ENCODE peak calls at places on chromosomes 5 and 9, in five cellular contexts. Q, H, C, U and E are unnamed samples.
A peak's percentile ranks its signal among the peaks of the same experiment; 100 is the strongest.

GRCh38 chr9:132857031-132857430 is 21.1 kb downstream of the AK8 start:
- DNase-seq in Q (no peak), H (peak; percentile 39), C (peak; percentile 51), U (no peak), E (peak; percentile 60)

GRCh38 chr5:145237843-145238242 is 597.3 kb downstream of the PRELID2 start:
- DNase-seq in Q (no peak), H (peak; percentile 8), C (peak; percentile 37), U (peak; percentile 90), E (peak; percentile 34)

GRCh38 chr9:124392855-124393460 is 22.3 kb downstream of the PSMB7 start:
- DNase-seq in Q (no peak), H (peak; percentile 95), C (peak; percentile 60), U (peak; percentile 89), E (peak; percentile 61)

GRCh38 chr9:135075234-135076142 is 12.0 kb upstream of the OLFM1 start:
- DNase-seq in Q (no peak), H (no peak), C (peak; percentile 64), U (peak; percentile 94), E (peak; percentile 92)

GRCh38 chr5:68593211-68593701 is 377.7 kb downstream of the PIK3R1 start:
- DNase-seq in Q (no peak), H (no peak), C (peak; percentile 20), U (no peak), E (no peak)

GRCh38 chr5:15821506-15821905 is 321.5 kb downstream of the FBXL7 start:
- DNase-seq in Q (no peak), H (peak; percentile 64), C (no peak), U (no peak), E (no peak)

GRCh38 chr9:70058569-70059161 is 15.0 kb downstream of the MAMDC2 start:
- DNase-seq in Q (no peak), H (no peak), C (no peak), U (no peak), E (no peak)

GRCh38 chr5:147675168-147675567 is 107.4 kb downstream of the JAKMIP2 start:
- DNase-seq in Q (no peak), H (no peak), C (no peak), U (peak; percentile 41), E (no peak)

GRCh38 chr9:35714579-35715252 is 17.3 kb downstream of the TLN1 start:
- DNase-seq in Q (no peak), H (no peak), C (no peak), U (no peak), E (peak; percentile 35)

GRCh38 chr9:82404484-82405280 is 416.1 kb downstream of the SPATA31D1 start:
- DNase-seq in Q (no peak), H (peak; percentile 74), C (no peak), U (peak; percentile 9), E (no peak)

GRCh38 chr9:30774326-30774725 is 1610.1 kb upstream of the ACO1 start:
- DNase-seq in Q (no peak), H (no peak), C (no peak), U (peak; percentile 4), E (peak; percentile 51)

GRCh38 chr9:134461436-134461982 is 135.3 kb downstream of the RXRA start:
- DNase-seq in Q (no peak), H (no peak), C (no peak), U (no peak), E (no peak)

GRCh38 chr9:97617939-97618416 is 15.2 kb downstream of the TSTD2 start:
- DNase-seq in Q (no peak), H (no peak), C (no peak), U (no peak), E (no peak)

GRCh38 chr5:66443462-66444130 is 152.6 kb upstream of the MAST4 start:
- DNase-seq in Q (no peak), H (peak; percentile 30), C (peak; percentile 40), U (no peak), E (no peak)

GRCh38 chr5:66440202-66440680 is 156.0 kb upstream of the MAST4 start:
- DNase-seq in Q (no peak), H (peak; percentile 92), C (peak; percentile 29), U (peak; percentile 22), E (no peak)

GRCh38 chr5:66442951-66443445 is 153.2 kb upstream of the MAST4 start:
- DNase-seq in Q (no peak), H (peak; percentile 84), C (peak; percentile 92), U (no peak), E (no peak)
- H3K4me3 ChIP-seq in Q (no peak overlapping the region), H (no peak overlapping the region), C (no peak overlapping the region), U (no peak overlapping the region), E (no peak overlapping the region)

GRCh38 chr5:73422164-73422563 is 26.4 kb downstream of the FOXD1 start:
- DNase-seq in Q (no peak), H (no peak), C (no peak), U (no peak), E (peak; percentile 48)

GRCh38 chr5:73424489-73425102 is 24.0 kb downstream of the FOXD1 start:
- DNase-seq in Q (no peak), H (peak; percentile 72), C (no peak), U (no peak), E (no peak)

GRCh38 chr5:73431204-73431851 is 17.2 kb downstream of the FOXD1 start:
- DNase-seq in Q (no peak), H (no peak), C (no peak), U (no peak), E (no peak)

GRCh38 chr5:73426034-73426433 is 22.5 kb downstream of the FOXD1 start:
- DNase-seq in Q (no peak), H (no peak), C (no peak), U (no peak), E (no peak)
- H3K27me3 ChIP-seq in Q (no peaks in the 10 kb centered on the region), H (no peaks in the 10 kb centered on the region), C (peaks cover 26% of the 10 kb centered on the region), U (peaks cover 17% of the 10 kb centered on the region), E (peaks cover 17% of the 10 kb centered on the region)

GRCh38 chr5:179486596-179487051 is 63.7 kb upstream of the RUFY1 start:
- DNase-seq in Q (no peak), H (no peak), C (no peak), U (no peak), E (no peak)

GRCh38 chr5:179487145-179487544 is 63.2 kb upstream of the RUFY1 start:
- DNase-seq in Q (no peak), H (no peak), C (no peak), U (no peak), E (no peak)

GRCh38 chr5:179484201-179484600 is 66.2 kb upstream of the RUFY1 start:
- DNase-seq in Q (no peak), H (no peak), C (no peak), U (no peak), E (no peak)

GRCh38 chr5:179485845-179486575 is 64.3 kb upstream of the RUFY1 start:
- DNase-seq in Q (no peak), H (no peak), C (no peak), U (no peak), E (no peak)

DNA sequence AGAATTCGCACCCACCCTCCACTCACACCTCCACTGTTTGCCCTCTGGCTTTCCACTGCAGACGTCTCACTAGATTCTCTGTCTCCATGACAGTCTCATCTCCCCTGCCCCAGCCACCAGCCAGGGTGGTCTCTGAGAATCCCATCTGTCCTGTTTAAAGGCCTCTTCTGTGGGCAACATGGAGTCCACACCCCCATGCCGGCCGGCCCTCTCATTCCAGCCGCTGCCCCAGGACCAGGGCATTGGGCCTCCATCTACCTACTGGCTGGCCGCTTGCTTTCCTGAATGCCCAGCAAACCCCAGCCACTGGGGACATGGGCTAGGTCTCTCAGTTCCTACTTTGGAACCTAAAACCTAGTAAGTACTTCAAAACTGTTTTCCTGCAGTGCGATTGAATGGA is 65.6 kb upstream of the RUFY1 start:
- DNase-seq in Q (no peak), H (no peak), C (no peak), U (no peak), E (peak; percentile 34)
- H3K4me3 ChIP-seq in Q (no peak overlapping the region), H (no peak overlapping the region), C (no peak overlapping the region), U (no peak overlapping the region), E (no peak overlapping the region)

DNA sequence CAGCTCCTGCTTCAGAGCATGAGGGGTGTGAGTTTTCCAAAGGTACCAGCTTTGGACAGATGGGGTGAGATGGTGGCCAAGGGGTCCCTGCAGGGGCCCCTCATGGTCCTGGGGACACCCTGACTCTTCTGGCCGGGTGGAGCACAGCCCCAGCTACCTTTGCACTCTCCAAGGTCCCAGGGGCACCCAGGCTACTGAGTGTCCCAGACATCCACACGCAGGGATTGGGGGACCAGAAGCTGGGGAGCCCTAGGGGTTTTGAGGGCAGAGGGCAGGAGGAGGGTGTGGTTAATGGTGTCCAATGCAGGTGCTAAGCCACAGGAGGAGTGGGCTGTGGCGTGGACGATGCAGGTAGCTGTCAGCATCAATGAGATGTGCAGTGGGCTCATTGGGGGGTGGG is 16.0 kb upstream of the CLPTM1L start:
- DNase-seq in Q (no peak), H (no peak), C (no peak), U (no peak), E (no peak)
- H3K27me3 ChIP-seq in Q (peaks cover 2% of the 10 kb centered on the region), H (peaks cover 6% of the 10 kb centered on the region), C (peaks cover 37% of the 10 kb centered on the region), U (peaks cover 92% of the 10 kb centered on the region), E (no peaks in the 10 kb centered on the region)

DNA sequence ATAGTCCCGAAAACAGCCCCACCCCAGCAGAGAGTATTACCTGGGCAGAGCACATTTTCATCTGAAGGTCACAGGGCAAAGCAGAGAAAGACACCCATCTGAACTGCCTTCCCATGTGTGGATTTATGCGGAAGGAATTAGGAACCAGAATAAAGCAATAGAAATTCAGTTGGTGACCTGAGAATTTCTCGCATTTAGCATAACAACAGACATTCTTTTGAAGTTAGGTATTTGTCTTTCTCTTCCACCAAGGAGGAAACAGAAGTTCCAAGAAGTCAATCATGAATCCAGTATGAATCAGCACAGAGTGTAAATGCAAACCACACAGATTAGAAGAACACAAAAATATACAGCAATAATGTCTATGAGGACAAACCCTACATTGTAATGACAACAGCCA is 515.2 kb upstream of the BRINP1 start:
- DNase-seq in Q (no peak), H (peak; percentile 53), C (no peak), U (no peak), E (peak; percentile 20)
- H3K4me3 ChIP-seq in Q (no peak overlapping the region), H (no peak overlapping the region), C (no peak overlapping the region), U (no peak overlapping the region), E (no peak overlapping the region)

GRCh38 chr5:38013107-38013506 is 173.3 kb upstream of the GDNF start:
- DNase-seq in Q (no peak), H (no peak), C (no peak), U (no peak), E (no peak)
- H3K27me3 ChIP-seq in Q (no peaks in the 10 kb centered on the region), H (peaks cover 10% of the 10 kb centered on the region), C (no peaks in the 10 kb centered on the region), U (peaks cover 13% of the 10 kb centered on the region), E (no peaks in the 10 kb centered on the region)